ENCODE peak calls at places on chromosomes 2 and 18, in four cellular contexts. M is K562, I is IMR-90, Q is keratinocyte. G is an unnamed sample. For H3K4me1 and H3K9me1, the result is how much of the 10 kb centered on the place peaks cover.

GRCh38 chr2:177573120-177573519 is 180.5 kb downstream of the AGPS start:
- DNase-seq in M (no peak), I (peak), Q (no peak), G (no peak)

GRCh38 chr2:163407296-163407695 is 328.5 kb downstream of the FIGN start:
- DNase-seq in M (no peak), I (peak), Q (no peak), G (no peak)

GRCh38 chr2:84971799-84972790 is 1.1 kb downstream of the KCMF1 start:
- DNase-seq in M (peak), I (peak), Q (no peak), G (peak)

GRCh38 chr2:62306751-62307468 is 111.0 kb downstream of the B3GNT2 start:
- DNase-seq in M (no peak), I (peak), Q (no peak), G (peak)

GRCh38 chr2:156083707-156084494 is 248.6 kb downstream of the NR4A2 start:
- DNase-seq in M (peak), I (no peak), Q (no peak), G (no peak)

GRCh38 chr2:158380786-158381185 is 75.8 kb downstream of the CCDC148 start:
- DNase-seq in M (no peak), I (no peak), Q (no peak), G (no peak)

GRCh38 chr2:128820427-128820826 is 501.8 kb upstream of the HS6ST1 start:
- DNase-seq in M (no peak), I (no peak), Q (no peak), G (no peak)

GRCh38 chr18:76448262-76449109 is 46.6 kb downstream of the ZNF516 start:
- DNase-seq in M (no peak), I (no peak), Q (no peak), G (no peak)

GRCh38 chr2:210421916-210422315 is 54.6 kb downstream of the LANCL1 start:
- DNase-seq in M (no peak), I (peak), Q (peak), G (no peak)

GRCh38 chr18:14577971-14578370 is 34.6 kb upstream of the POTEC start:
- DNase-seq in M (no peak), I (no peak), Q (no peak), G (no peak)

GRCh38 chr2:37625156-37625555 is 46.3 kb downstream of the CDC42EP3 start:
- DNase-seq in M (no peak), I (peak), Q (no peak), G (no peak)

GRCh38 chr18:9708882-9709877 is 1.1 kb downstream of the RAB31 start:
- DNase-seq in M (peak), I (no peak), Q (no peak), G (peak)

GRCh38 chr2:150675807-150676206 is 188.3 kb upstream of the RND3 start:
- DNase-seq in M (no peak), I (no peak), Q (no peak), G (no peak)

GRCh38 chr2:233385489-233386044 is 31.3 kb downstream of the DGKD start:
- DNase-seq in M (peak), I (no peak), Q (no peak), G (no peak)

GRCh38 chr2:55061534-55062344 is 11.5 kb upstream of the RTN4 start:
- DNase-seq in M (no peak), I (no peak), Q (no peak), G (no peak)

GRCh38 chr2:168571061-168571460 is 115.0 kb downstream of the CERS6 start:
- DNase-seq in M (no peak), I (peak), Q (peak), G (peak)

GRCh38 chr2:42770288-42771131 is 6.6 kb upstream of the OXER1 start:
- DNase-seq in M (peak), I (peak), Q (no peak), G (peak)

GRCh38 chr2:220469201-220469600 is 841.8 kb downstream of the SLC4A3 start:
- DNase-seq in M (no peak), I (peak), Q (no peak), G (no peak)

GRCh38 chr2:216424305-216424704 is 12.0 kb downstream of the SMARCAL1 start:
- DNase-seq in M (no peak), I (no peak), Q (no peak), G (no peak)

GRCh38 chr2:191979221-191979730 is 132.4 kb upstream of the CAVIN2 start:
- DNase-seq in M (no peak), I (no peak), Q (no peak), G (peak)

GRCh38 chr2:45241061-45241561 is 231.9 kb upstream of the SIX2 start:
- DNase-seq in M (no peak), I (peak), Q (no peak), G (peak)

GRCh38 chr2:109649736-109650695 is 35.9 kb downstream of the SOWAHC start:
- DNase-seq in M (no peak), I (no peak), Q (no peak), G (no peak)

GRCh38 chr2:222311978-222312738 is 13.4 kb upstream of the PAX3 start:
- DNase-seq in M (no peak), I (no peak), Q (no peak), G (no peak)

GRCh38 chr18:48354746-48355260 is 54.4 kb downstream of the ZBTB7C start:
- DNase-seq in M (no peak), I (no peak), Q (no peak), G (no peak)

GRCh38 chr18:69400976-69401474 is 337 bp downstream of the DOK6 start:
- DNase-seq in M (no peak), I (peak), Q (no peak), G (peak)

GRCh38 chr2:100884145-100884621 is 64.2 kb downstream of the NPAS2 start:
- DNase-seq in M (no peak), I (peak), Q (no peak), G (peak)

GRCh38 chr2:202786792-202787191 is 84.8 kb downstream of the ICA1L start:
- DNase-seq in M (no peak), I (no peak), Q (no peak), G (no peak)

DNA sequence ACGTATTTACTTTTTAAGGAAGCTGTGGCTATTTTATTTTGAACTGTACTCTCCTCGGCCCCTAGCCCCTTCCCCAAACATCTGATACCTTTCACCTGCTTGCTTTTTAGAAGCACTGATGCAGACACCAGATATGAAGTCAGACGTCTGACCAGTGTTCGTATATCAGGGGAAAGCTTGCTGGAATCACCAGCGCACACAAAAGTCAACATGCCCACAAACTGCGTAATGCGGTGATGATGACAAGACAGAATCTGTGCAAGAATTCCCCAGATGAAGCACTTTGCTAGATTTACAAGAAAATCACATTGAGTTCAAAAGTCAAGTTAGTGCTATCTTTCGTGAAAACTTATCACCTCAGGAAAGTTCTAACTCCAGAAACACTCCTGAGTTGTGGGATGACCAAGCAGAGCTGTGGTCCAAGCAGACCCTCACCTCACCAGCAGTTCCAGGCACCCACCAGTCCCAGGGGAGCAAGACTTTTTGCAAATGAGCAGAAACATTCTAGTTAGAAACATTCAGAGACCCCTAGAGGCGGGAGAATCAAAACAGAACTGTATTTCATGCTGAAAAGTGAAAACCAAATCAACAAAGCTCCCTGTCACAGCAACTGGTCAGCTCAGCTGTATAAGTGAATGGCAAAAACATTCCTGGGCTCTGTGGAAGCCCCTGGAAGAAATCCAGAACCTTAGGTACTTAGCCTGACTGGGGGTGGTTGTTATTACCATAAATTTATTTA is 55.7 kb downstream of the INO80C start:
- DNase-seq in M (no peak), I (no peak), Q (no peak), G (no peak)
- H3K4me2 ChIP-seq in M (no peak), I (no peak), Q (peak), G (no peak)

DNA sequence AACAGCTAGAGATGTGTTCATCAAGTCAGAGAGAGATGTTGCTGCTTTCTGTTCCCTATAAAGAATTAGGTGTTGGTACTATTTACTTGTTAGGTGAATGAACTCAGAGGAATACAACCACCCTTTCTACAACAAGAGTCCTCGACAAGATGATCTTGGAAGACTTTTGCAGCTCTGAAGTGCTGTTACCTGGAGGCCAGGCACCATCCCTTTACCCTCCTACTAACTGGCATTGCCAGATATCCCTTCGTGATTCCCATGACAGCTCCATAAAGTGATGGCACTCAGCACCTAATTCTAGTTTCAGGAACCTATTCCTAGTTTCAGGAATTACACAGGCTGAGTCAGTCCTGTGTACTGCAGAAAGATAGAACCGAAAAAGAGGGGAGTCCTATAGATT is 9.9 kb downstream of the ARPC2 start:
- DNase-seq in M (no peak), I (no peak), Q (no peak), G (no peak)
- H3K4me1 ChIP-seq in M (under half), I (under half), Q (under half), G (under half)

GRCh38 chr2:98713332-98714015 is 17.5 kb downstream of the MGAT4A start:
- DNase-seq in M (no peak), I (no peak), Q (no peak), G (no peak)
- H3K9me1 ChIP-seq in M (under half), I (under half), Q (under half), G (under half)

DNA sequence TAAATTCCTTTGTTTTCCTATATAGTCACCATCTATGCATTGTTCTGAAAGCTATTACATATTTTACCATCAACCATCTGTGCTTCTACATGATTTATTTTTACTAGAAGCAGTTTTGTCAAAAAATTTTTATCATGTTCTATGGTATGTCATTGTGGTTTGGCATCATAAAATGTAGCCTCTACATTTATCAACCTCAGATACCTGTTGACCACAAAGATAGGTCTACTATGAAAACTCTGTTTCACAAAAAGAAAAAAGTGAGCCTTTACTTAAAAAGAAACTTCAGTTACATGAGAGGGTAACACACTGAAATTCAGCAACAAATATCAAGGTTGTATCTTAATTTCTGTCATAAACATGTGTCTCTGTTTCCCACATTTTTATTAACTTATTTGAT is 3.7 kb downstream of the BCL2 start:
- DNase-seq in M (no peak), I (no peak), Q (no peak), G (no peak)
- H3K4me2 ChIP-seq in M (no peak), I (no peak), Q (no peak), G (no peak)

GRCh38 chr2:74387346-74387745 is 7.2 kb upstream of the DCTN1 start:
- DNase-seq in M (no peak), I (peak), Q (no peak), G (no peak)
- H3K4me1 ChIP-seq in M (under half), I (under half), Q (under half), G (under half)

DNA sequence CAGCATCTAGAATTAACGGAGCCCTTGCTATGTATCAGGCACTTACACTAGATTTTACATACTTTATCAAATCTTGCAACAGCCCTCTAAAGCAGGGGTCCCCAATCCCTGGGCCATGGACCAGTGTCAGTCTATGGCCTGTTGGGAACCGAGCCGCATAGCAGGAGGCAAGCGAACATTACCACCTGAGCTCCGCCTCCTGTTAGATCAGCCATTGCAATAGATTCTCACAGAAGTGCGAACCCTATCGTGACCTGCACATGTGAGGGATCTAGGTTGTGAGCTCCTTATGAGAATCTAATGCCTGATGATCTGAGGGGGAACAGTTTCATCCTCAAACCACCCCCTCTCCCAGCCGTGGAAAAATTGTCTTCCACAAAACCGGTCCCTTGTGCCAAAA is 13.4 kb downstream of the DNAJB2 start:
- DNase-seq in M (no peak), I (no peak), Q (no peak), G (no peak)
- H3K9me1 ChIP-seq in M (under half), I (under half), Q (under half), G (under half)

DNA sequence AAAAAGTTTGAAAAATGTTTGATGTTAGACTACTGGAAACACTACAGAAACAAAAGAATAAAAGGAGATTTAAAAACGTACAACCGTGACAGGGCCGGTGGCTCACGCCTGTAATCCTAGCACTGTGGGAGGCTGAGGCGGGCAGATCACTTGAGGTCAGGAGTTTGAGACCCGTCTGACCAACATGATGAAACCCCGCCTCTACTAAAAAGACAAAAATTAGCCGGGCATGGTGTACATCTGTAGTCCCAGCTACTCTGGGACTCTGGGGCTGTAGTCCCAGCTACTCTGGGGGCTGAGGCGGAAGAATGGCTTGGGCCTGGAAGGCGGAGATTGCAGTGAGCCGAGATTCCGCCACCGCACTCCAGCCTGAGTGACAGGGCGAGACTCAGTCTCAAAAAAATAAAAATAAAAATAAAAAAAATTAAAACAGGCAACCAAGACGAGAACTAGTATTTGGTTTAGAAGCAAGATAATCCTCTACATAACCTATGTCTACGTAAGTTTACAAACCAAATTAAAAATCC is 5.8 kb downstream of the SP3 start:
- DNase-seq in M (peak), I (no peak), Q (no peak), G (no peak)
- H3K4me2 ChIP-seq in M (peak), I (no peak), Q (no peak), G (no peak)

DNA sequence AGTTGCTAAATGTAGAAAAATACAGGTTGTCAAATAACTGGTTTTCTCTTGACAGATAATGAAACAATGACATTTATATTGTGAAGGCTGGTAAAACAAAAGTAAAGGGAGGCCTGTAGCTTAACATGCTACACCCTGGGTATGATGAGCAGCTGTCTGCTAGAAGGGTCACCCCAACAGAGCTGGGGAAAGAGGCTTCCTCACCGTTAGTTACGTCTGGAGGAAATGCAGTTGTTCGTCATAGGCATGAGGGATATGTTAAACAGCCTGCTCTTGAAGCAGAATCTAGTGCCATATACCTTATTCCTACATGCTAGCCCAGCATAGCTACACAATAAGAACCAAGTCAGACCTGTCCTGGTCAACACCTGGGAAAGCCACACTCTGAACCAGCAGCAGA is 49.9 kb downstream of the LPIN2 start:
- DNase-seq in M (no peak), I (no peak), Q (no peak), G (no peak)
- H3K4me1 ChIP-seq in M (under half), I (under half), Q (under half), G (under half)